ENCODE peak calls at places on chromosomes 13 and 19, in six cellular contexts. B is left ventricle myocardium inferior, A is heart left ventricle, I is WTC11, V is kidney epithelial cell, P is lower leg skin. R is an unnamed sample.

GRCh38 chr13:24381539-24382265 is 72.3 kb downstream of the C1QTNF9 start:
- DNase-seq in I (no peak), P (no peak), A (no peak), B (no peak), V (no peak), R (no peak)

GRCh38 chr13:111325941-111326620 is 5.6 kb downstream of the TEX29 start:
- DNase-seq in V (no peak), A (no peak), P (peak), I (no peak), B (no peak), R (no peak)

GRCh38 chr13:112165712-112166111 is 98.8 kb downstream of the SOX1 start:
- DNase-seq in P (no peak), A (no peak), B (no peak), I (no peak), V (no peak), R (no peak)

GRCh38 chr13:113758651-113759524 is at the start of gene TMEM255B:
- DNase-seq in A (peak), I (peak), P (peak), V (no peak), B (peak), R (peak)

GRCh38 chr13:105608132-105608531 is 927.3 kb downstream of the EFNB2 start:
- DNase-seq in B (no peak), P (no peak), I (no peak), V (no peak), A (no peak), R (no peak)

GRCh38 chr19:29446331-29446730 is 79.5 kb upstream of the VSTM2B start:
- DNase-seq in P (peak), V (no peak), B (no peak), A (no peak), I (no peak), R (no peak)

GRCh38 chr13:46751811-46752635 is 44.9 kb downstream of the ESD start:
- DNase-seq in A (no peak), B (no peak), I (no peak), P (no peak), V (no peak), R (no peak)

GRCh38 chr19:2016041-2016807 is 710 bp upstream of the BTBD2 start:
- DNase-seq in A (peak), B (peak), I (peak), P (peak), V (no peak), R (no peak)

GRCh38 chr19:17095141-17095919 is 19.8 kb downstream of the MYO9B start:
- DNase-seq in P (no peak), B (peak), V (no peak), A (peak), I (no peak), R (no peak)

GRCh38 chr13:31898383-31899071 is 133.0 kb upstream of the FRY start:
- DNase-seq in P (no peak), I (no peak), B (no peak), A (no peak), V (no peak), R (no peak)

GRCh38 chr13:99434258-99434788 is 66.9 kb upstream of the TM9SF2 start:
- DNase-seq in A (no peak), P (no peak), B (no peak), V (no peak), I (peak), R (no peak)

GRCh38 chr13:29993716-29994488 is 143.5 kb upstream of the UBL3 start:
- DNase-seq in V (peak), B (no peak), P (no peak), I (no peak), A (no peak), R (no peak)

GRCh38 chr13:29991343-29991742 is 140.9 kb upstream of the UBL3 start:
- DNase-seq in A (no peak), P (no peak), I (no peak), V (peak), B (no peak), R (no peak)

GRCh38 chr13:29994911-29995601 is 144.6 kb upstream of the UBL3 start:
- DNase-seq in A (no peak), P (no peak), I (no peak), B (no peak), V (no peak), R (no peak)

GRCh38 chr13:29996316-29996715 is 145.9 kb upstream of the UBL3 start:
- DNase-seq in V (no peak), I (no peak), B (no peak), A (no peak), P (no peak), R (no peak)

GRCh38 chr13:29993196-29993595 is 142.8 kb upstream of the UBL3 start:
- DNase-seq in I (no peak), A (no peak), P (no peak), V (no peak), B (no peak), R (no peak)
- TF ChIP-seq CTCF in I (no peak), A (no peak), P (no peak), V (no peak), B (no peak), R (no peak)

GRCh38 chr19:10450191-10450852 is 30.0 kb downstream of the PDE4A start:
- DNase-seq in I (no peak), P (no peak), A (no peak), V (no peak), B (no peak), R (no peak)

GRCh38 chr19:10453852-10454251 is 33.5 kb downstream of the PDE4A start:
- DNase-seq in I (no peak), P (no peak), A (no peak), V (no peak), B (no peak), R (no peak)

GRCh38 chr19:10452726-10453620 is 32.6 kb downstream of the PDE4A start:
- DNase-seq in V (no peak), A (no peak), I (no peak), B (no peak), P (no peak), R (no peak)

GRCh38 chr19:10449037-10449436 is 28.7 kb downstream of the PDE4A start:
- DNase-seq in B (no peak), V (no peak), P (no peak), I (no peak), A (no peak), R (no peak)

DNA sequence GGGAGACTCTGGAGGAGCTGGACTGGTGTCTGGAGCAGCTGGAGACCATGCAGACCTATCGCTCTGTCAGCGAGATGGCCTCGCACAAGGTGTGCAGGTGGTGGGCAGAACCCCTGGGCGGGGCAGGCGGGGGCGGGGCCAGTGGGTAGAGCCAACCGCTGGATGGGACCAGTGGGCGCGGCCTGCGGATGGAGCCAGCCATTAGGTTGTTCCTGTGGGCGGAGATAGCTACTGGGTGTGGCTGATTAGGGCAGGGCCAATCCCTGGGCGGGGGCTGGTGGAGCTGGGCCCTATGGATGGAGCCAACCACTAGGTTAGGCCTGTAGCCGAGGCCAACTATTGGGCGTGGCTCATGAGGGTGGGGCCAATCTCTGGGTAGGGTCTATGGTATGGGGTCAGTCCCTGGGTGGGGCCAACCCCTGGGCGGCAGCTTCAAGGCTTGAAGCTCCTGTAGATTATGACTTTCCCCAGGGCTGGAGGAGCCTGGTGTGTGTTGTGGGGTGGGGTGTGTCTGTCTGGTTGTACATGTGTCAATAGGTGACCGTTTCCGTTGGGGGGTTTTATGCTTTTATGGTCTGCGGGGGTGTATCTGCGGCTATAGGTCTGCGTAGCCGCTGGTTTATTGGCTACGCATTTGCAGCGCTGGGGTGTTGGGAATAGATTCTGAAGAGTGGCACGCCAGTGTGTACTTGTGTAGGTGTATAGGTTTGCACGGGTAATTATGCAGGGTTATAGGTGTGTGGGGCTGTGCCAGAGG is 30.7 kb downstream of the PDE4A start:
- DNase-seq in P (no peak), V (no peak), I (peak), B (no peak), A (no peak), R (no peak)
- TF ChIP-seq CTCF in P (no peak), V (no peak), I (no peak), B (no peak), A (no peak), R (no peak)

GRCh38 chr19:40601061-40601973 is at the start of gene LTBP4:
- DNase-seq in V (no peak), P (peak), A (peak), I (no peak), B (peak), R (no peak)
- TF ChIP-seq CTCF in V (no peak), P (no peak), A (peak), I (no peak), B (peak), R (no peak)

GRCh38 chr19:30695171-30695875 is 323.1 kb downstream of the ZNF536 start:
- DNase-seq in V (no peak), P (peak), I (peak), B (no peak), A (no peak), R (no peak)
- TF ChIP-seq CTCF in V (no peak), P (no peak), I (no peak), B (peak), A (peak), R (no peak)

R was measured in omental fat pad.